ENCODE peak calls at places on chromosomes 4 and X, in four cellular contexts. One of them, this sample, is unnamed.
A peak's percentile ranks its signal among the peaks of the same experiment; 100 is the strongest.

GRCh38 chr4:146193628-146194027 is 18.1 kb downstream of the LSM6 start:
- DNase-seq in brain microvascular endothelial cell: no peak
- DNase-seq in foreskin fibroblast: no peak
- DNase-seq in pancreas: no peak
- DNase-seq in this sample: no peak

GRCh38 chr4:65241257-65241997 is 428.9 kb downstream of the EPHA5 start:
- DNase-seq in brain microvascular endothelial cell: no peak
- DNase-seq in foreskin fibroblast: no peak
- DNase-seq in pancreas: no peak
- DNase-seq in this sample: no peak

GRCh38 chrX:67724359-67725110 is 180.7 kb downstream of the AR start:
- DNase-seq in brain microvascular endothelial cell: no peak
- DNase-seq in foreskin fibroblast: peak; percentile 30
- DNase-seq in pancreas: no peak
- DNase-seq in this sample: peak; percentile 7

GRCh38 chr4:54226399-54227260 is 2.5 kb upstream of the PDGFRA start:
- DNase-seq in brain microvascular endothelial cell: peak; percentile 14
- DNase-seq in foreskin fibroblast: peak; percentile 94
- DNase-seq in pancreas: no peak
- DNase-seq in this sample: peak; percentile 89

GRCh38 chrX:132809581-132809980 is 148.8 kb downstream of the HS6ST2 start:
- DNase-seq in brain microvascular endothelial cell: no peak
- DNase-seq in foreskin fibroblast: no peak
- DNase-seq in pancreas: no peak
- DNase-seq in this sample: no peak

GRCh38 chr4:181688886-181689285 is 554.3 kb upstream of the TENM3 start:
- DNase-seq in brain microvascular endothelial cell: peak; percentile 74
- DNase-seq in foreskin fibroblast: no peak
- DNase-seq in pancreas: no peak
- DNase-seq in this sample: no peak

GRCh38 chr4:108683479-108683878 is 33.1 kb downstream of the OSTC start:
- DNase-seq in brain microvascular endothelial cell: peak; percentile 43
- DNase-seq in foreskin fibroblast: peak; percentile 6
- DNase-seq in pancreas: no peak
- DNase-seq in this sample: peak; percentile 44

GRCh38 chr4:8730681-8731080 is 138.1 kb downstream of the CPZ start:
- DNase-seq in brain microvascular endothelial cell: no peak
- DNase-seq in foreskin fibroblast: no peak
- DNase-seq in pancreas: no peak
- DNase-seq in this sample: no peak

GRCh38 chr4:142850478-142850877 is 4.4 kb upstream of the INPP4B start:
- DNase-seq in brain microvascular endothelial cell: no peak
- DNase-seq in foreskin fibroblast: no peak
- DNase-seq in pancreas: no peak
- DNase-seq in this sample: peak; percentile 14

GRCh38 chrX:64975491-64975890 is 759 bp downstream of the ZC4H2 start:
- DNase-seq in brain microvascular endothelial cell: peak; percentile 2
- DNase-seq in foreskin fibroblast: peak; percentile 6
- DNase-seq in pancreas: peak; percentile 33
- DNase-seq in this sample: peak; percentile 15

GRCh38 chr4:77861500-77861899 is 1.1 kb upstream of the MRPL1 start:
- DNase-seq in brain microvascular endothelial cell: peak; percentile 1
- DNase-seq in foreskin fibroblast: peak; percentile 10
- DNase-seq in pancreas: no peak
- DNase-seq in this sample: no peak

GRCh38 chr4:130563185-130563890 is 1467.4 kb downstream of the C4orf33 start:
- DNase-seq in brain microvascular endothelial cell: peak; percentile 70
- DNase-seq in foreskin fibroblast: peak; percentile 41
- DNase-seq in pancreas: peak; percentile 39
- DNase-seq in this sample: peak; percentile 87

GRCh38 chr4:47349323-47349722 is 114.2 kb downstream of the COMMD8 start:
- DNase-seq in brain microvascular endothelial cell: peak; percentile 90
- DNase-seq in foreskin fibroblast: peak; percentile 43
- DNase-seq in pancreas: no peak
- DNase-seq in this sample: peak; percentile 28

GRCh38 chr4:93730760-93731159 is 97.8 kb upstream of the ATOH1 start:
- DNase-seq in brain microvascular endothelial cell: no peak
- DNase-seq in foreskin fibroblast: no peak
- DNase-seq in pancreas: peak; percentile 41
- DNase-seq in this sample: no peak

GRCh38 chr4:174086829-174087799 is 196.4 kb downstream of the FBXO8 start:
- DNase-seq in brain microvascular endothelial cell: no peak
- DNase-seq in foreskin fibroblast: no peak
- DNase-seq in pancreas: no peak
- DNase-seq in this sample: no peak

GRCh38 chr4:31539279-31540074 is 819.3 kb downstream of the PCDH7 start:
- DNase-seq in brain microvascular endothelial cell: no peak
- DNase-seq in foreskin fibroblast: no peak
- DNase-seq in pancreas: no peak
- DNase-seq in this sample: no peak

GRCh38 chr4:1378559-1379231 is 27.5 kb downstream of the NKX1-1 start:
- DNase-seq in brain microvascular endothelial cell: no peak
- DNase-seq in foreskin fibroblast: no peak
- DNase-seq in pancreas: peak; percentile 23
- DNase-seq in this sample: no peak

GRCh38 chrX:31658360-31658759 is 586.5 kb upstream of the FTHL17 start:
- DNase-seq in brain microvascular endothelial cell: no peak
- DNase-seq in foreskin fibroblast: no peak
- DNase-seq in pancreas: no peak
- DNase-seq in this sample: peak; percentile 52

GRCh38 chr4:109432676-109433075 is 939 bp upstream of the SEC24B start:
- DNase-seq in brain microvascular endothelial cell: peak; percentile 70
- DNase-seq in foreskin fibroblast: peak; percentile 65
- DNase-seq in pancreas: no peak
- DNase-seq in this sample: peak; percentile 83

GRCh38 chrX:135436456-135436855 is 14.7 kb downstream of the SMIM10L2A start:
- DNase-seq in brain microvascular endothelial cell: no peak
- DNase-seq in foreskin fibroblast: no peak
- DNase-seq in pancreas: no peak
- DNase-seq in this sample: no peak

GRCh38 chr4:127685292-127685691 is 44.9 kb upstream of the SLC25A31 start:
- DNase-seq in brain microvascular endothelial cell: peak; percentile 70
- DNase-seq in foreskin fibroblast: peak; percentile 36
- DNase-seq in pancreas: no peak
- DNase-seq in this sample: peak; percentile 41

GRCh38 chr4:26557164-26557563 is 26.7 kb upstream of the TBC1D19 start:
- DNase-seq in brain microvascular endothelial cell: peak; percentile 68
- DNase-seq in foreskin fibroblast: peak; percentile 97
- DNase-seq in pancreas: no peak
- DNase-seq in this sample: peak; percentile 51

GRCh38 chr4:144985536-144985935 is 112.5 kb downstream of the ANAPC10 start:
- DNase-seq in brain microvascular endothelial cell: no peak
- DNase-seq in foreskin fibroblast: peak; percentile 6
- DNase-seq in pancreas: no peak
- DNase-seq in this sample: no peak

GRCh38 chrX:77442728-77443127 is 4.5 kb upstream of the FGF16 start:
- DNase-seq in brain microvascular endothelial cell: peak; percentile 79
- DNase-seq in foreskin fibroblast: peak; percentile 79
- DNase-seq in pancreas: no peak
- DNase-seq in this sample: peak; percentile 67

GRCh38 chrX:1502853-1503252 is 34.1 kb downstream of the P2RY8 start:
- DNase-seq in brain microvascular endothelial cell: no peak
- DNase-seq in foreskin fibroblast: no peak
- DNase-seq in pancreas: no peak
- DNase-seq in this sample: no peak

GRCh38 chr4:62327612-62328297 is 1127.6 kb downstream of the ADGRL3 start:
- DNase-seq in brain microvascular endothelial cell: no peak
- DNase-seq in foreskin fibroblast: no peak
- DNase-seq in pancreas: no peak
- DNase-seq in this sample: no peak

DNA sequence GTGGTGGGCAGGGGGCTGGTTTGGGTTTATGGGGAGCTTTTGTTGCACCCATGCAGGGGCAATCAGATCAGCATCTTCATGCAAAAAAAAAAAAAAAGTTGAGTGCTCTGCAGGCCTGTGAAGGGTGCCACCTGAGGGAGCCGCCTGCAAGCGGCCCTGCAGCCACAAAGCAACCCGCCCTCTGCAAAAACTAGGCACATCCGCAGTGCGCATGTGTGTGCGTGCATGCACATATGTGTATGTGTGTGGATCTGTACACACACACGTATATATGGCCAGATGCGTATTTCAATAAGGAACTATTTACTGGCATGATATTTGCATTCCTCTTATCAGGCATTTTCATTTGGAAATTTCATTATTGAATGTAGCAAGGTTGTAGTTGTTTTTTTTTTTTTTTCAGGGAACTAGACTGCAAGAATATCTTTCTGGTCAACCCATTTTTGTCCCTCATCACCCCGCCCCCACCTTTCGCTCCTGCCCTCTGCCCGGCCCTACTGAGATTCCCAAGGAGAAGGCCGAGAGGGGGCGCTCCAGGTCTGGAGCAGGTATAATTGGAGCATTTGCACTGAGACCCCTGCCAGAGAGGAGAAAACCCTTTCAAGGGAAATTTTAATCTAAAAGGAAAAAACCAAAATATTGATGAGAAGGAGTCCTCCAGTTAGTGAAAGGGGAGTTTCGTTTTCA is 18.1 kb downstream of the CCNQ start:
- DNase-seq in brain microvascular endothelial cell: no peak
- DNase-seq in foreskin fibroblast: no peak
- DNase-seq in pancreas: no peak
- DNase-seq in this sample: no peak
- TF ChIP-seq CTCF in brain microvascular endothelial cell: peak; percentile 45
- TF ChIP-seq CTCF in foreskin fibroblast: no peak
- TF ChIP-seq CTCF in pancreas: no peak
- TF ChIP-seq CTCF in this sample: peak; percentile 3

GRCh38 chr4:183905593-183906485 is 732 bp downstream of the STOX2 start:
- DNase-seq in brain microvascular endothelial cell: peak; percentile 11
- DNase-seq in foreskin fibroblast: no peak
- DNase-seq in pancreas: peak; percentile 45
- DNase-seq in this sample: peak; percentile 22

GRCh38 chr4:183906736-183907651 is 1.9 kb downstream of the STOX2 start:
- DNase-seq in brain microvascular endothelial cell: no peak
- DNase-seq in foreskin fibroblast: no peak
- DNase-seq in pancreas: peak; percentile 25
- DNase-seq in this sample: no peak

GRCh38 chr4:183906486-183906735 is 1.3 kb downstream of the STOX2 start:
- DNase-seq in brain microvascular endothelial cell: no peak
- DNase-seq in foreskin fibroblast: no peak
- DNase-seq in pancreas: no peak
- DNase-seq in this sample: no peak

GRCh38 chr4:183909187-183909586 is 4.1 kb downstream of the STOX2 start:
- DNase-seq in brain microvascular endothelial cell: no peak
- DNase-seq in foreskin fibroblast: no peak
- DNase-seq in pancreas: no peak
- DNase-seq in this sample: no peak

GRCh38 chr4:183908284-183908683 is 3.2 kb downstream of the STOX2 start:
- DNase-seq in brain microvascular endothelial cell: no peak
- DNase-seq in foreskin fibroblast: no peak
- DNase-seq in pancreas: no peak
- DNase-seq in this sample: no peak
- H3K4me3 ChIP-seq in brain microvascular endothelial cell: no peak overlapping the region
- H3K4me3 ChIP-seq in foreskin fibroblast: no peak overlapping the region
- H3K4me3 ChIP-seq in pancreas: no peak overlapping the region
- H3K4me3 ChIP-seq in this sample: no peak overlapping the region

GRCh38 chrX:54920610-54921426 is at the start of gene TRO:
- DNase-seq in brain microvascular endothelial cell: no peak
- DNase-seq in foreskin fibroblast: no peak
- DNase-seq in pancreas: no peak
- DNase-seq in this sample: no peak
- TF ChIP-seq CTCF in brain microvascular endothelial cell: peak; percentile 43
- TF ChIP-seq CTCF in foreskin fibroblast: no peak
- TF ChIP-seq CTCF in pancreas: no peak
- TF ChIP-seq CTCF in this sample: peak; percentile 7

GRCh38 chr4:86250616-86251015 is 109.2 kb downstream of the MAPK10 start:
- DNase-seq in brain microvascular endothelial cell: no peak
- DNase-seq in foreskin fibroblast: no peak
- DNase-seq in pancreas: no peak
- DNase-seq in this sample: no peak

GRCh38 chr4:86247906-86248305 is 111.9 kb downstream of the MAPK10 start:
- DNase-seq in brain microvascular endothelial cell: no peak
- DNase-seq in foreskin fibroblast: no peak
- DNase-seq in pancreas: no peak
- DNase-seq in this sample: no peak

GRCh38 chr4:86250006-86250405 is 109.8 kb downstream of the MAPK10 start:
- DNase-seq in brain microvascular endothelial cell: no peak
- DNase-seq in foreskin fibroblast: no peak
- DNase-seq in pancreas: no peak
- DNase-seq in this sample: no peak

GRCh38 chr4:86249074-86249473 is 110.8 kb downstream of the MAPK10 start:
- DNase-seq in brain microvascular endothelial cell: no peak
- DNase-seq in foreskin fibroblast: no peak
- DNase-seq in pancreas: no peak
- DNase-seq in this sample: no peak

GRCh38 chr4:86247328-86247727 is 112.5 kb downstream of the MAPK10 start:
- DNase-seq in brain microvascular endothelial cell: no peak
- DNase-seq in foreskin fibroblast: no peak
- DNase-seq in pancreas: no peak
- DNase-seq in this sample: no peak
- H3K4me3 ChIP-seq in brain microvascular endothelial cell: no peak overlapping the region
- H3K4me3 ChIP-seq in foreskin fibroblast: no peak overlapping the region
- H3K4me3 ChIP-seq in pancreas: no peak overlapping the region
- H3K4me3 ChIP-seq in this sample: no peak overlapping the region

GRCh38 chrX:131792356-131792749 is 230.7 kb upstream of the STK26 start:
- DNase-seq in brain microvascular endothelial cell: peak; percentile 87
- DNase-seq in foreskin fibroblast: no peak
- DNase-seq in pancreas: peak; percentile 84
- DNase-seq in this sample: no peak
- TF ChIP-seq CTCF in brain microvascular endothelial cell: peak; percentile 58
- TF ChIP-seq CTCF in foreskin fibroblast: no peak
- TF ChIP-seq CTCF in pancreas: peak; percentile 16
- TF ChIP-seq CTCF in this sample: no peak

GRCh38 chr4:55615008-55615407 is 21.1 kb downstream of the NMU start:
- DNase-seq in brain microvascular endothelial cell: no peak
- DNase-seq in foreskin fibroblast: no peak
- DNase-seq in pancreas: no peak
- DNase-seq in this sample: no peak

GRCh38 chr4:55613621-55614020 is 21.6 kb upstream of the PDCL2 start:
- DNase-seq in brain microvascular endothelial cell: no peak
- DNase-seq in foreskin fibroblast: no peak
- DNase-seq in pancreas: no peak
- DNase-seq in this sample: no peak

GRCh38 chr4:55617587-55618197 is 18.4 kb downstream of the NMU start:
- DNase-seq in brain microvascular endothelial cell: no peak
- DNase-seq in foreskin fibroblast: no peak
- DNase-seq in pancreas: no peak
- DNase-seq in this sample: no peak

DNA sequence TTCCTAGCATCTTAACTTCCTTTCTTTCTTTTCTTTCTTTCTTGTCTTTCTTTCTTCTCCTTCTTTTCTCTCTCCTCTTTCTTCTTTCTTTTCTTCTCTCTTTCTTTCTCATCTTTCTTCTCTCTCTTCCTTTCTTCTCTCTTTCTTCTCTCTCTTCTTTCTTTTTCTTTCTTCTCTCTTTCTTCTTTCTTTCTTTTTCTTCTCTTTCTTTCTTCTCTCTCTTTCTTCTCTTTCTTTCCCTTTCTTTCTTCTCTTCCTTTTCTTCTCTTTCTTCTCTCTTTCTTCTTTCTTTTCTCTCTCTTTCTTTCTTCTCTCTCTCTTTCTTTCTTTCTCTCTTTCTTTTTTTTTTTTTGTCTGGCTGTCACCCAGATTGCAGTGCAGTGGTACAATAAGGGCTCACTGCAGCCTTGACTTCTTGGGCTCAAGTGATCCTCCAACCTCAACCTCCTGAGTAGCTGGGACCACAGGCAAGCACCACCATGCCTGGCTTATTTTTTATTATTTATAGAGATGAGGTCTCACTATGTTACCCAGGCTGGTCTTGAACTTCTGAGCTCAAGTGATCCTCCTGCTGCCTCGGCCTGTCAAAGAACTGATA is 17.5 kb downstream of the NMU start:
- DNase-seq in brain microvascular endothelial cell: no peak
- DNase-seq in foreskin fibroblast: no peak
- DNase-seq in pancreas: no peak
- DNase-seq in this sample: no peak
- H3K4me3 ChIP-seq in brain microvascular endothelial cell: no peak overlapping the region
- H3K4me3 ChIP-seq in foreskin fibroblast: no peak overlapping the region
- H3K4me3 ChIP-seq in pancreas: no peak overlapping the region
- H3K4me3 ChIP-seq in this sample: no peak overlapping the region